ENCODE peak calls at places on chromosomes 13 and 19, in five cellular contexts. A is activated CD4-positive, alpha-beta T cell treated with anti-CD3 and anti-CD28 coated beads, Interleukin-2, amount 50 U/mL, for 1 hour; X is mesothelial cell of epicardium; I is SW 1271; M is keratinocyte. V is an unnamed sample.

GRCh38 chr13:96091164-96091931 is 1.4 kb downstream of the HS6ST3 start:
- DNase-seq in A (no peak), X (no peak), I (no peak), M (no peak), V (no peak)

GRCh38 chr19:32154418-32154817 is 191.0 kb upstream of the ZNF507 start:
- DNase-seq in A (no peak), X (no peak), I (no peak), M (no peak), V (no peak)

GRCh38 chr19:764301-764700 is 13.4 kb downstream of the MISP start:
- DNase-seq in A (no peak), X (no peak), I (no peak), M (no peak), V (no peak)

GRCh38 chr19:6057651-6058365 is 52.5 kb downstream of the RFX2 start:
- DNase-seq in A (no peak), X (no peak), I (no peak), M (no peak), V (no peak)

GRCh38 chr19:45016388-45017314 is 15.4 kb downstream of the RELB start:
- DNase-seq in A (peak; percentile 67), X (no peak), I (peak; percentile 11), M (no peak), V (peak; percentile 74)

GRCh38 chr13:80276371-80277289 is 64.3 kb downstream of the SPRY2 start:
- DNase-seq in A (no peak), X (no peak), I (no peak), M (no peak), V (no peak)

GRCh38 chr19:48826606-48827020 is 9.7 kb downstream of the HSD17B14 start:
- DNase-seq in A (no peak), X (no peak), I (no peak), M (no peak), V (peak; percentile 29)

GRCh38 chr13:52085416-52085815 is 43.5 kb downstream of the NEK5 start:
- DNase-seq in A (no peak), X (no peak), I (no peak), M (peak; percentile 4), V (no peak)

GRCh38 chr19:3969435-3970312 is 1.2 kb downstream of the DAPK3 start:
- DNase-seq in A (no peak), X (no peak), I (no peak), M (peak; percentile 50), V (no peak)

V was measured in transverse colon.